ENCODE peak calls at places on chromosomes 5 and 9, in nine cellular contexts. Q is NCI-H748 treated with DMSO at 0.1 percent for 48 hours; C is stimulated activated CD4-positive, alpha-beta T cell treated with anti-CD3 and anti-CD28 coated beads, Interleukin-1b, Interleukin-23, amount 100 ng/mL, for 24 hours; F is spleen; V is stimulated activated CD8-positive, alpha-beta memory T cell treated with anti-CD3 and anti-CD28 coated beads, Interleukin-12 subunit alpha, Interleukin-12 subunit beta, amount 100 ng/mL, for 4 hours; E is CD8-positive, alpha-beta T cell; H is iris pigment epithelial cell; Y is ELR; D is activated T-helper 1 cell treated with anti-CD3 and anti-CD28 coated beads, Interleukin-2, amount 50 U/mL, for 16 hours. K is an unnamed sample.

GRCh38 chr9:22002038-22002437 is 7.1 kb downstream of the CDKN2B start:
- DNase-seq in Q (no peak), C (no peak), F (no peak), V (no peak), E (no peak), H (no peak), Y (no peak), D (no peak), K (no peak)

GRCh38 chr5:132180134-132180745 is 47.4 kb downstream of the P4HA2 start:
- DNase-seq in Q (peak), C (no peak), F (no peak), V (no peak), E (no peak), H (peak), Y (peak), D (no peak), K (no peak)

GRCh38 chr9:127204771-127205470 is 59.7 kb upstream of the GARNL3 start:
- DNase-seq in Q (no peak), C (no peak), F (peak), V (no peak), E (no peak), H (no peak), Y (peak), D (no peak), K (no peak)

GRCh38 chr9:79883073-79883645 is 311.4 kb downstream of the TLE4 start:
- DNase-seq in Q (no peak), C (no peak), F (peak), V (peak), E (peak), H (no peak), Y (no peak), D (peak), K (no peak)

GRCh38 chr5:172150514-172151425 is 37.3 kb downstream of the STK10 start:
- DNase-seq in Q (no peak), C (no peak), F (peak), V (no peak), E (peak), H (no peak), Y (no peak), D (no peak), K (no peak)

GRCh38 chr9:122819326-122819725 is 9.1 kb downstream of the PDCL start:
- DNase-seq in Q (no peak), C (no peak), F (no peak), V (no peak), E (no peak), H (peak), Y (peak), D (no peak), K (no peak)

GRCh38 chr5:179261301-179262125 is 83.7 kb downstream of the ADAMTS2 start:
- DNase-seq in Q (no peak), C (no peak), F (peak), V (no peak), E (no peak), H (peak), Y (peak), D (no peak), K (no peak)

GRCh38 chr9:86563350-86563749 is 209.1 kb upstream of the TUT7 start:
- DNase-seq in Q (no peak), C (no peak), F (no peak), V (no peak), E (no peak), H (peak), Y (peak), D (no peak), K (no peak)

GRCh38 chr5:67248703-67249589 is 52.3 kb upstream of the CD180 start:
- DNase-seq in Q (no peak), C (no peak), F (no peak), V (no peak), E (no peak), H (no peak), Y (no peak), D (no peak), K (no peak)

GRCh38 chr5:59358005-59358404 is 535.5 kb downstream of the PDE4D start:
- DNase-seq in Q (no peak), C (no peak), F (no peak), V (no peak), E (no peak), H (peak), Y (no peak), D (no peak), K (no peak)

GRCh38 chr5:106189121-106189809 is 1481.5 kb downstream of the EFNA5 start:
- DNase-seq in Q (peak), C (no peak), F (no peak), V (no peak), E (no peak), H (no peak), Y (no peak), D (no peak), K (no peak)

GRCh38 chr5:30808996-30809395 is 384.5 kb upstream of the CDH6 start:
- DNase-seq in Q (no peak), C (no peak), F (no peak), V (no peak), E (no peak), H (peak), Y (no peak), D (no peak), K (no peak)

GRCh38 chr9:105950894-105951293 is 256.6 kb downstream of the TMEM38B start:
- DNase-seq in Q (no peak), C (no peak), F (no peak), V (no peak), E (no peak), H (no peak), Y (no peak), D (no peak), K (no peak)

GRCh38 chr5:157549283-157549629 is 26.3 kb downstream of the ADAM19 start:
- DNase-seq in Q (no peak), C (no peak), F (no peak), V (no peak), E (no peak), H (peak), Y (peak), D (no peak), K (no peak)

GRCh38 chr9:16085167-16085718 is 532.4 kb downstream of the CCDC171 start:
- DNase-seq in Q (no peak), C (no peak), F (no peak), V (no peak), E (no peak), H (no peak), Y (no peak), D (no peak), K (no peak)

GRCh38 chr5:135448071-135448704 is 1.0 kb upstream of the DCANP1 start:
- DNase-seq in Q (no peak), C (no peak), F (no peak), V (no peak), E (no peak), H (no peak), Y (no peak), D (no peak), K (no peak)

GRCh38 chr5:168334161-168335094 is 43.0 kb downstream of the WWC1 start:
- DNase-seq in Q (no peak), C (no peak), F (peak), V (no peak), E (no peak), H (peak), Y (peak), D (no peak), K (no peak)

GRCh38 chr9:77927265-77927664 is 104.3 kb downstream of the GNAQ start:
- DNase-seq in Q (no peak), C (no peak), F (no peak), V (no peak), E (no peak), H (peak), Y (peak), D (no peak), K (no peak)

GRCh38 chr5:80516826-80517225 is 28.9 kb downstream of the FAM151B start:
- DNase-seq in Q (no peak), C (peak), F (no peak), V (no peak), E (no peak), H (peak), Y (peak), D (no peak), K (no peak)

GRCh38 chr9:108125541-108125940 is 636.0 kb upstream of the KLF4 start:
- DNase-seq in Q (no peak), C (no peak), F (no peak), V (no peak), E (no peak), H (no peak), Y (peak), D (no peak), K (no peak)

GRCh38 chr5:93954421-93955069 is 213.1 kb upstream of the POU5F2 start:
- DNase-seq in Q (no peak), C (no peak), F (no peak), V (no peak), E (no peak), H (peak), Y (no peak), D (no peak), K (no peak)

GRCh38 chr5:78269088-78269703 is 25.3 kb downstream of the AP3B1 start:
- DNase-seq in Q (peak), C (no peak), F (no peak), V (no peak), E (no peak), H (peak), Y (peak), D (no peak), K (no peak)

GRCh38 chr5:180816608-180817534 is 14.3 kb upstream of the MGAT1 start:
- DNase-seq in Q (no peak), C (no peak), F (no peak), V (no peak), E (no peak), H (peak), Y (no peak), D (no peak), K (peak)